ENCODE peak calls at places on chromosomes 3 and 15, in seven cellular contexts. W is psoas muscle; S is T1000; K is RPMI8226; J is cerebellum; X is LHCN-M2; I is stimulated activated CD8-positive, alpha-beta memory T cell treated with anti-CD3 and anti-CD28 coated beads, Interleukin-4, amount 100 ng/mL, for 48 hours. Z is an unnamed sample.

GRCh38 chr15:85582076-85582718 is 201.8 kb downstream of the AKAP13 start:
- DNase-seq in W (no peak), S (no peak), K (no peak), J (no peak), X (peak), I (no peak), Z (no peak)

GRCh38 chr3:89527736-89528335 is 420.4 kb downstream of the EPHA3 start:
- DNase-seq in W (no peak), S (no peak), K (no peak), J (no peak), X (no peak), I (no peak), Z (no peak)

GRCh38 chr3:40225116-40225515 is 84.4 kb upstream of the EIF1B start:
- DNase-seq in W (no peak), S (no peak), K (no peak), J (no peak), X (no peak), I (no peak), Z (no peak)

GRCh38 chr15:100114100-100114499 is 227.7 kb downstream of the ADAMTS17 start:
- DNase-seq in W (peak), S (no peak), K (peak), J (no peak), X (no peak), I (no peak), Z (no peak)

GRCh38 chr3:170690133-170690981 is 104.5 kb upstream of the SLC7A14 start:
- DNase-seq in W (peak), S (peak), K (peak), J (peak), X (peak), I (peak), Z (peak)

GRCh38 chr3:119697394-119697793 is 5.4 kb upstream of the CFAP91 start:
- DNase-seq in W (no peak), S (no peak), K (no peak), J (no peak), X (no peak), I (no peak), Z (no peak)

GRCh38 chr15:73867956-73868355 is 5.4 kb upstream of the TBC1D21 start:
- DNase-seq in W (no peak), S (no peak), K (no peak), J (no peak), X (no peak), I (no peak), Z (no peak)

GRCh38 chr15:40150163-40150925 is 10.5 kb upstream of the BUB1B start:
- DNase-seq in W (peak), S (peak), K (peak), J (no peak), X (peak), I (no peak), Z (no peak)

GRCh38 chr3:185732782-185733181 is 92.1 kb downstream of the IGF2BP2 start:
- DNase-seq in W (no peak), S (no peak), K (no peak), J (no peak), X (peak), I (no peak), Z (no peak)